ENCODE peak calls at places on chromosomes 1 and 21, in seven cellular contexts. One of them, this sample, is unnamed.

GRCh38 chr1:65412984-65413375 is 7.5 kb upstream of the LEPR start:
- DNase-seq in right lobe of liver: no peak
- DNase-seq in cerebellum: no peak
- DNase-seq in CD8-positive, alpha-beta memory T cell: no peak
- DNase-seq in natural killer cell treated with Interleukin-12 subunit alpha and Interleukin-12 subunit beta and Interleukin-15 and Interleukin-18, amount 100 ng/mL, for 72 hours: no peak
- DNase-seq in GM06990: no peak
- DNase-seq in T-helper 9 cell: no peak
- DNase-seq in this sample: no peak

GRCh38 chr1:202122639-202123335 is at the start of gene GPR37L1:
- DNase-seq in right lobe of liver: peak
- DNase-seq in cerebellum: no peak
- DNase-seq in CD8-positive, alpha-beta memory T cell: no peak
- DNase-seq in natural killer cell treated with Interleukin-12 subunit alpha and Interleukin-12 subunit beta and Interleukin-15 and Interleukin-18, amount 100 ng/mL, for 72 hours: no peak
- DNase-seq in GM06990: no peak
- DNase-seq in T-helper 9 cell: no peak
- DNase-seq in this sample: no peak

GRCh38 chr1:97334454-97334853 is 586.4 kb downstream of the DPYD start:
- DNase-seq in right lobe of liver: no peak
- DNase-seq in cerebellum: no peak
- DNase-seq in CD8-positive, alpha-beta memory T cell: no peak
- DNase-seq in natural killer cell treated with Interleukin-12 subunit alpha and Interleukin-12 subunit beta and Interleukin-15 and Interleukin-18, amount 100 ng/mL, for 72 hours: no peak
- DNase-seq in GM06990: no peak
- DNase-seq in T-helper 9 cell: no peak
- DNase-seq in this sample: no peak

GRCh38 chr1:58899581-58900271 is 115.9 kb upstream of the JUN start:
- DNase-seq in right lobe of liver: no peak
- DNase-seq in cerebellum: no peak
- DNase-seq in CD8-positive, alpha-beta memory T cell: no peak
- DNase-seq in natural killer cell treated with Interleukin-12 subunit alpha and Interleukin-12 subunit beta and Interleukin-15 and Interleukin-18, amount 100 ng/mL, for 72 hours: no peak
- DNase-seq in GM06990: no peak
- DNase-seq in T-helper 9 cell: no peak
- DNase-seq in this sample: no peak

GRCh38 chr1:6367381-6368007 is 26.1 kb downstream of the ACOT7 start:
- DNase-seq in right lobe of liver: peak
- DNase-seq in cerebellum: no peak
- DNase-seq in CD8-positive, alpha-beta memory T cell: no peak
- DNase-seq in natural killer cell treated with Interleukin-12 subunit alpha and Interleukin-12 subunit beta and Interleukin-15 and Interleukin-18, amount 100 ng/mL, for 72 hours: no peak
- DNase-seq in GM06990: no peak
- DNase-seq in T-helper 9 cell: no peak
- DNase-seq in this sample: no peak

GRCh38 chr1:70864302-70864701 is 183.3 kb downstream of the PTGER3 start:
- DNase-seq in right lobe of liver: no peak
- DNase-seq in cerebellum: no peak
- DNase-seq in CD8-positive, alpha-beta memory T cell: no peak
- DNase-seq in natural killer cell treated with Interleukin-12 subunit alpha and Interleukin-12 subunit beta and Interleukin-15 and Interleukin-18, amount 100 ng/mL, for 72 hours: no peak
- DNase-seq in GM06990: no peak
- DNase-seq in T-helper 9 cell: no peak
- DNase-seq in this sample: no peak

GRCh38 chr21:20647603-20648002 is 350.6 kb upstream of the NCAM2 start:
- DNase-seq in right lobe of liver: no peak
- DNase-seq in cerebellum: no peak
- DNase-seq in CD8-positive, alpha-beta memory T cell: no peak
- DNase-seq in natural killer cell treated with Interleukin-12 subunit alpha and Interleukin-12 subunit beta and Interleukin-15 and Interleukin-18, amount 100 ng/mL, for 72 hours: no peak
- DNase-seq in GM06990: no peak
- DNase-seq in T-helper 9 cell: no peak
- DNase-seq in this sample: no peak

GRCh38 chr1:172344444-172344843 is 76.0 kb upstream of the C1orf105 start:
- DNase-seq in right lobe of liver: no peak
- DNase-seq in cerebellum: no peak
- DNase-seq in CD8-positive, alpha-beta memory T cell: no peak
- DNase-seq in natural killer cell treated with Interleukin-12 subunit alpha and Interleukin-12 subunit beta and Interleukin-15 and Interleukin-18, amount 100 ng/mL, for 72 hours: no peak
- DNase-seq in GM06990: no peak
- DNase-seq in T-helper 9 cell: no peak
- DNase-seq in this sample: no peak

GRCh38 chr1:205517288-205517687 is 12.8 kb downstream of the CDK18 start:
- DNase-seq in right lobe of liver: no peak
- DNase-seq in cerebellum: no peak
- DNase-seq in CD8-positive, alpha-beta memory T cell: no peak
- DNase-seq in natural killer cell treated with Interleukin-12 subunit alpha and Interleukin-12 subunit beta and Interleukin-15 and Interleukin-18, amount 100 ng/mL, for 72 hours: no peak
- DNase-seq in GM06990: no peak
- DNase-seq in T-helper 9 cell: no peak
- DNase-seq in this sample: no peak

GRCh38 chr1:8822383-8823294 is 5.2 kb upstream of the RERE start:
- DNase-seq in right lobe of liver: no peak
- DNase-seq in cerebellum: no peak
- DNase-seq in CD8-positive, alpha-beta memory T cell: no peak
- DNase-seq in natural killer cell treated with Interleukin-12 subunit alpha and Interleukin-12 subunit beta and Interleukin-15 and Interleukin-18, amount 100 ng/mL, for 72 hours: no peak
- DNase-seq in GM06990: no peak
- DNase-seq in T-helper 9 cell: no peak
- DNase-seq in this sample: no peak

This sample was measured in effector memory CD8-positive, alpha-beta T cell.